ENCODE peak calls at places on chromosomes 2 and 18, in four cellular contexts. J is lung microvascular endothelial cell, Y is NCI-H460, R is stomach. O is an unnamed sample.

GRCh38 chr18:3874593-3874992 is 424.6 kb downstream of the TGIF1 start:
- DNase-seq in R (no peak), J (no peak), Y (no peak), O (no peak)

GRCh38 chr2:88658890-88659881 is 31.9 kb upstream of the EIF2AK3 start:
- DNase-seq in R (no peak), Y (peak), J (peak), O (peak)

GRCh38 chr2:8573234-8573941 is 108.5 kb upstream of the ID2 start:
- DNase-seq in R (peak), J (no peak), Y (no peak), O (no peak)

GRCh38 chr2:172253190-172254052 is 150.7 kb upstream of the DLX2 start:
- DNase-seq in Y (peak), J (peak), R (peak), O (peak)

GRCh38 chr2:192127434-192127833 is 67.3 kb downstream of the TMEFF2 start:
- DNase-seq in Y (no peak), J (no peak), R (no peak), O (no peak)

GRCh38 chr2:72037322-72037721 is 110.3 kb downstream of the CYP26B1 start:
- DNase-seq in R (no peak), Y (no peak), J (no peak), O (no peak)

GRCh38 chr18:12862467-12862866 is 21.6 kb downstream of the PTPN2 start:
- DNase-seq in J (peak), Y (no peak), R (peak), O (no peak)

GRCh38 chr2:107712857-107713256 is 113.8 kb upstream of the RGPD4 start:
- DNase-seq in R (no peak), Y (no peak), J (peak), O (no peak)